ENCODE peak calls at places on chromosomes 13 and 19, in seven cellular contexts. I is iPS-NIHi11; B is HT1080; Q is neural progenitor cell; G is T-helper 1 cell; M is stimulated activated CD4-positive, alpha-beta T cell treated with anti-CD3 and anti-CD28 coated beads, Interleukin-12 subunit alpha, Interleukin-12 subunit beta, amount 100 ng/mL, for 48 hours; P is AG09309. T is an unnamed sample.

GRCh38 chr19:13134626-13135025 is 15.5 kb downstream of the STX10 start:
- DNase-seq in B (no peak), G (no peak), M (no peak), Q (no peak), P (no peak), I (no peak), T (no peak)

GRCh38 chr13:102846261-102847015 is 606 bp downstream of the ERCC5 start:
- DNase-seq in M (peak), G (peak), I (peak), P (no peak), Q (peak), B (peak), T (no peak)

GRCh38 chr19:19263886-19264487 is 9.1 kb downstream of the TM6SF2 start:
- DNase-seq in Q (no peak), G (no peak), B (no peak), M (no peak), I (no peak), P (no peak), T (no peak)

GRCh38 chr19:19381007-19381926 is 24.2 kb upstream of the GATAD2A start:
- DNase-seq in G (no peak), B (no peak), I (no peak), M (no peak), P (no peak), Q (no peak), T (no peak)

GRCh38 chr13:27665333-27665732 is 43.6 kb downstream of the POLR1D start:
- DNase-seq in G (no peak), P (no peak), B (no peak), I (peak), Q (peak), M (no peak), T (no peak)

GRCh38 chr19:11849264-11849615 is 714 bp downstream of the ZNF439 start:
- DNase-seq in M (peak), Q (no peak), B (no peak), G (no peak), P (no peak), I (no peak), T (no peak)

GRCh38 chr19:54155694-54156093 is 3.8 kb downstream of the LENG1 start:
- DNase-seq in P (no peak), Q (no peak), B (no peak), I (no peak), M (no peak), G (no peak), T (no peak)

GRCh38 chr13:58991826-58992477 is 1171.8 kb downstream of the DIAPH3 start:
- DNase-seq in B (no peak), Q (no peak), P (no peak), G (no peak), M (no peak), I (no peak), T (no peak)

GRCh38 chr19:16061943-16062342 is 14.4 kb upstream of the TPM4 start:
- DNase-seq in I (no peak), B (no peak), P (no peak), M (no peak), G (no peak), Q (no peak), T (no peak)

GRCh38 chr19:12913011-12913561 is 6.0 kb downstream of the SYCE2 start:
- DNase-seq in Q (peak), M (no peak), B (no peak), G (no peak), I (peak), P (no peak), T (no peak)

GRCh38 chr19:31149306-31149975 is 199.8 kb downstream of the TSHZ3 start:
- DNase-seq in I (no peak), M (no peak), B (no peak), G (no peak), P (no peak), Q (peak), T (no peak)

GRCh38 chr19:39843919-39844793 is 2.0 kb downstream of the FBL start:
- DNase-seq in I (no peak), M (peak), Q (peak), B (peak), P (no peak), G (no peak), T (no peak)

GRCh38 chr13:87944038-87944437 is 272.9 kb downstream of the SLITRK5 start:
- DNase-seq in P (no peak), Q (no peak), G (no peak), M (no peak), I (no peak), B (no peak), T (no peak)

GRCh38 chr13:100130092-100130491 is 41.2 kb downstream of the PCCA start:
- DNase-seq in G (no peak), M (no peak), I (peak), P (no peak), B (peak), Q (no peak), T (no peak)

GRCh38 chr13:39968646-39969475 is 313.4 kb downstream of the COG6 start:
- DNase-seq in B (no peak), M (no peak), G (no peak), Q (no peak), P (no peak), I (no peak), T (no peak)

GRCh38 chr19:54339646-54340358 is 840 bp upstream of the LILRA4 start:
- DNase-seq in B (no peak), I (no peak), M (no peak), P (no peak), Q (no peak), G (no peak), T (no peak)

GRCh38 chr13:110644892-110645521 is 29.7 kb downstream of the NAXD start:
- DNase-seq in M (peak), P (peak), Q (peak), I (peak), G (no peak), B (no peak), T (peak)

GRCh38 chr13:106286811-106287210 is 248.7 kb downstream of the EFNB2 start:
- DNase-seq in B (no peak), G (no peak), M (no peak), P (no peak), I (no peak), Q (peak), T (no peak)

GRCh38 chr13:33441015-33441414 is 155.5 kb upstream of the STARD13 start:
- DNase-seq in P (no peak), I (peak), G (no peak), B (peak), Q (peak), M (no peak), T (no peak)

GRCh38 chr19:36182612-36183454 is 30.6 kb upstream of the COX7A1 start:
- DNase-seq in P (no peak), Q (peak), G (no peak), I (no peak), B (peak), M (no peak), T (no peak)

GRCh38 chr19:56839665-56840451 is 668 bp downstream of the PEG3 start:
- DNase-seq in P (no peak), G (no peak), M (no peak), B (no peak), Q (no peak), I (no peak), T (no peak)

GRCh38 chr13:31675521-31675953 is 63.8 kb upstream of the RXFP2 start:
- DNase-seq in P (peak), Q (no peak), B (no peak), G (no peak), I (no peak), M (no peak), T (no peak)

T was measured in HFF-Myc.